ENCODE peak calls at places on chromosomes 13 and 19, in nine cellular contexts. C is H7; L is IMR-90; I is H54; G is CD4-positive, CD25-positive, alpha-beta regulatory T cell; P is astrocyte of the spinal cord; Q is EH; V is renal cortical epithelial cell; F is AG10803. E is an unnamed sample.

GRCh38 chr13:94119360-94119936 is 360.0 kb downstream of the DCT start:
- DNase-seq in G (no peak), F (no peak), P (no peak), C (no peak), L (no peak), I (no peak), Q (no peak), V (peak; percentile 94), E (peak; percentile 18)

GRCh38 chr13:80473695-80474094 is 132.8 kb upstream of the SPRY2 start:
- DNase-seq in G (no peak), V (peak; percentile 84), F (no peak), P (peak; percentile 79), L (peak; percentile 18), I (no peak), Q (peak; percentile 3), C (no peak), E (peak; percentile 61)

GRCh38 chr19:38059897-38060296 is 152.9 kb downstream of the SIPA1L3 start:
- DNase-seq in I (no peak), Q (no peak), G (no peak), F (no peak), L (no peak), C (no peak), V (peak; percentile 23), P (no peak), E (no peak)

GRCh38 chr19:34667349-34668076 is 9.4 kb downstream of the SCGB2B2 start:
- DNase-seq in Q (peak; percentile 41), F (peak; percentile 29), L (peak; percentile 27), I (no peak), C (peak; percentile 12), V (no peak), G (no peak), P (peak; percentile 30), E (no peak)

GRCh38 chr13:102721800-102722231 is 27.0 kb upstream of the METTL21C start:
- DNase-seq in Q (peak; percentile 72), P (no peak), L (no peak), C (no peak), F (peak; percentile 97), V (peak; percentile 48), G (no peak), I (no peak), E (no peak)

GRCh38 chr19:33156354-33156753 is 24.4 kb downstream of the WDR88 start:
- DNase-seq in F (peak; percentile 66), Q (peak; percentile 66), V (peak; percentile 5), G (no peak), C (no peak), I (no peak), L (peak; percentile 41), P (no peak), E (no peak)

GRCh38 chr13:26787961-26788360 is 27.4 kb upstream of the GPR12 start:
- DNase-seq in I (no peak), Q (no peak), G (no peak), C (no peak), V (no peak), F (no peak), L (no peak), P (no peak), E (no peak)

GRCh38 chr13:108895220-108895704 is 265.9 kb downstream of the MYO16 start:
- DNase-seq in V (peak; percentile 63), G (no peak), Q (peak; percentile 56), P (peak; percentile 63), F (peak; percentile 45), C (no peak), L (peak; percentile 69), I (no peak), E (peak; percentile 50)

GRCh38 chr19:23403581-23404324 is 8.5 kb upstream of the ZNF91 start:
- DNase-seq in C (peak; percentile 23), P (no peak), Q (no peak), V (no peak), I (no peak), G (no peak), F (no peak), L (no peak), E (no peak)

GRCh38 chr13:109729031-109729870 is 57.1 kb downstream of the IRS2 start:
- DNase-seq in F (no peak), P (peak; percentile 39), I (no peak), Q (peak; percentile 11), V (peak; percentile 88), L (no peak), G (no peak), C (peak; percentile 52), E (no peak)

GRCh38 chr13:59743195-59743594 is 420.5 kb downstream of the DIAPH3 start:
- DNase-seq in F (no peak), L (peak; percentile 1), Q (peak; percentile 15), V (no peak), C (no peak), I (no peak), G (no peak), P (no peak), E (no peak)

GRCh38 chr19:4191044-4191443 is 8.6 kb downstream of the ANKRD24 start:
- DNase-seq in C (no peak), V (no peak), F (no peak), Q (no peak), I (no peak), P (no peak), L (no peak), G (no peak), E (no peak)

GRCh38 chr19:50510700-50511068 is 307 bp downstream of the JOSD2 start:
- DNase-seq in P (no peak), Q (no peak), F (no peak), G (no peak), C (peak; percentile 97), I (peak; percentile 50), L (no peak), V (peak; percentile 2), E (no peak)

GRCh38 chr13:37889811-37890210 is 20.2 kb upstream of the TRPC4 start:
- DNase-seq in Q (no peak), L (no peak), I (no peak), P (no peak), F (no peak), V (no peak), G (no peak), C (no peak), E (no peak)

GRCh38 chr13:85486663-85487062 is 312.6 kb downstream of the SLITRK6 start:
- DNase-seq in C (no peak), I (no peak), Q (no peak), P (no peak), L (no peak), V (no peak), G (no peak), F (no peak), E (no peak)

GRCh38 chr19:55113570-55114039 is 3.8 kb downstream of the PPP1R12C start:
- DNase-seq in G (no peak), V (peak; percentile 79), C (peak; percentile 92), L (peak; percentile 92), I (peak; percentile 88), F (peak; percentile 92), Q (peak; percentile 95), P (peak; percentile 91), E (peak; percentile 27)

GRCh38 chr19:46350029-46350757 is 3.3 kb downstream of the PPP5C start:
- DNase-seq in V (no peak), F (no peak), P (no peak), G (no peak), L (no peak), I (no peak), Q (no peak), C (no peak), E (no peak)

GRCh38 chr19:1244693-1245451 is 3.3 kb downstream of the ATP5F1D start:
- DNase-seq in C (no peak), I (peak; percentile 74), P (no peak), G (no peak), F (no peak), V (no peak), L (no peak), Q (no peak), E (no peak)

GRCh38 chr13:87674143-87674772 is 3.1 kb downstream of the SLITRK5 start:
- DNase-seq in Q (no peak), C (peak; percentile 4), F (no peak), G (no peak), L (no peak), I (no peak), V (no peak), P (peak; percentile 22), E (no peak)

GRCh38 chr19:49114630-49115363 is 627 bp downstream of the LIN7B start:
- DNase-seq in Q (peak; percentile 68), C (peak; percentile 91), V (no peak), P (peak; percentile 57), G (peak; percentile 18), L (peak; percentile 33), I (no peak), F (peak; percentile 58), E (no peak)

GRCh38 chr13:75635101-75635620 is 969 bp upstream of the LMO7 start:
- DNase-seq in V (no peak), I (no peak), G (peak; percentile 6), P (peak; percentile 48), L (no peak), Q (peak; percentile 46), C (peak; percentile 63), F (no peak), E (no peak)

GRCh38 chr13:80755925-80756324 is 415.0 kb upstream of the SPRY2 start:
- DNase-seq in C (no peak), G (no peak), L (no peak), Q (no peak), V (no peak), P (peak; percentile 23), F (no peak), I (no peak), E (no peak)